ENCODE peak calls at places on chromosomes 5 and 9, in five cellular contexts. Z is Peyer's patch, M is transverse colon, U is uterus, V is breast epithelium. G is an unnamed sample.

GRCh38 chr9:24939099-24939850 is 393.6 kb upstream of the IZUMO3 start:
- DNase-seq in V (no peak), U (no peak), Z (no peak), M (no peak), G (no peak)

GRCh38 chr5:4976918-4977317 is 163.2 kb upstream of the ADAMTS16 start:
- DNase-seq in V (no peak), M (no peak), Z (no peak), U (no peak), G (no peak)

GRCh38 chr9:92710368-92710767 is 40.4 kb upstream of the IPPK start:
- DNase-seq in Z (no peak), M (no peak), V (no peak), U (no peak), G (no peak)

GRCh38 chr5:101806410-101806809 is 489.7 kb downstream of the SLCO4C1 start:
- DNase-seq in Z (no peak), U (no peak), V (no peak), M (no peak), G (no peak)

GRCh38 chr5:154677921-154678320 is 77.3 kb upstream of the LARP1 start:
- DNase-seq in U (no peak), M (no peak), Z (no peak), V (no peak), G (no peak)

GRCh38 chr9:118271936-118272335 is 567.7 kb downstream of the TLR4 start:
- DNase-seq in Z (no peak), M (no peak), V (no peak), U (no peak), G (no peak)

GRCh38 chr9:8880031-8880430 is 1080.5 kb upstream of the DMAC1 start:
- DNase-seq in U (no peak), V (no peak), Z (no peak), M (no peak), G (no peak)

GRCh38 chr9:114372971-114373591 is 14.7 kb downstream of the AKNA start:
- DNase-seq in M (peak), V (peak), Z (peak), U (no peak), G (peak)

GRCh38 chr9:11618241-11618805 is 1005.5 kb upstream of the PTPRD start:
- DNase-seq in Z (no peak), U (no peak), M (no peak), V (no peak), G (no peak)

GRCh38 chr5:136021016-136021405 is 7.8 kb upstream of the TGFBI start:
- DNase-seq in M (no peak), Z (no peak), V (no peak), U (no peak), G (no peak)

GRCh38 chr5:171387970-171388815 is 544 bp downstream of the NPM1 start:
- DNase-seq in M (peak), U (peak), Z (peak), V (peak), G (peak)

GRCh38 chr5:171391996-171392577 is 4.4 kb downstream of the NPM1 start:
- DNase-seq in U (no peak), Z (no peak), V (no peak), M (no peak), G (no peak)

GRCh38 chr5:171392585-171393159 is 5.0 kb downstream of the NPM1 start:
- DNase-seq in V (no peak), U (no peak), Z (no peak), M (no peak), G (no peak)

GRCh38 chr5:171388816-171389168 is 1.1 kb downstream of the NPM1 start:
- DNase-seq in Z (no peak), V (no peak), U (no peak), M (no peak), G (peak)

DNA sequence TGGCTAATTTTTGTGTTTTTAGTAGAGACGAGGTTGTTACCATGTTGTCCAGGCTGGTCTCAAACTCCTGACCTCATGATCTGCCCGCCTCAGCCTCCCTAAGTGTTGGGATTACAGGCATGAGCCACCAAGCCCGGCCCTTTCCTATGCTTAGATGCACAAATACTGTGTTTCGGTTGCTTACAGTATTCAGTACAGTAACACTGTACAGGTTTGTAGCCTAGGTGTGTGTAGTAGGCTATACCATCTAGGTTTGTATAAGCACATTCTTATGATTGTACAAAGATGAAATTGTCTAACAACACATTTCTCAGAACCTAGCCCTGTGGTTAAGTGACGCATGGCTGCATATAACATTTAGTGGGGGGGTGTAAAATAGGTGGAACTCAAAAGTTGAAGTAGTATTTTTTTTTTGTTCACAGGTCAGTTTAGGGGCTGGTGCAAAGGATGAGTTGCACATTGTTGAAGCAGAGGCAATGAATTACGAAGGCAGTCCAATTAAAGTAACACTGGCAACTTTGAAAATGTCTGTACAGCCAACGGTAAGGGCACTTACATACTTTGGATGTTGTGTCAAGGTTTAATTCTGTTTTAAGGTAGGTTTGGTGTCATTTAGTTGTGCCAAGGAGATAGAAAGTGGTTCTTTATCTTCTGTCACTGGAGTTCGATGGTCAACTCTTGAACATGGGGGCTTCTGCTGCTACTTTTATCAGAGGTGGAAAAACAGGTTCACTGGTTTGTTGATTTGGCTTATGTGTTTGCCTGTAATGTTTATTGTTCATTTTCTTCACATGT is 3.4 kb downstream of the NPM1 start:
- DNase-seq in M (no peak), V (no peak), U (no peak), Z (no peak), G (no peak)
- H3K4me3 ChIP-seq in M (no peak), V (no peak), U (no peak), Z (no peak), G (no peak)

DNA sequence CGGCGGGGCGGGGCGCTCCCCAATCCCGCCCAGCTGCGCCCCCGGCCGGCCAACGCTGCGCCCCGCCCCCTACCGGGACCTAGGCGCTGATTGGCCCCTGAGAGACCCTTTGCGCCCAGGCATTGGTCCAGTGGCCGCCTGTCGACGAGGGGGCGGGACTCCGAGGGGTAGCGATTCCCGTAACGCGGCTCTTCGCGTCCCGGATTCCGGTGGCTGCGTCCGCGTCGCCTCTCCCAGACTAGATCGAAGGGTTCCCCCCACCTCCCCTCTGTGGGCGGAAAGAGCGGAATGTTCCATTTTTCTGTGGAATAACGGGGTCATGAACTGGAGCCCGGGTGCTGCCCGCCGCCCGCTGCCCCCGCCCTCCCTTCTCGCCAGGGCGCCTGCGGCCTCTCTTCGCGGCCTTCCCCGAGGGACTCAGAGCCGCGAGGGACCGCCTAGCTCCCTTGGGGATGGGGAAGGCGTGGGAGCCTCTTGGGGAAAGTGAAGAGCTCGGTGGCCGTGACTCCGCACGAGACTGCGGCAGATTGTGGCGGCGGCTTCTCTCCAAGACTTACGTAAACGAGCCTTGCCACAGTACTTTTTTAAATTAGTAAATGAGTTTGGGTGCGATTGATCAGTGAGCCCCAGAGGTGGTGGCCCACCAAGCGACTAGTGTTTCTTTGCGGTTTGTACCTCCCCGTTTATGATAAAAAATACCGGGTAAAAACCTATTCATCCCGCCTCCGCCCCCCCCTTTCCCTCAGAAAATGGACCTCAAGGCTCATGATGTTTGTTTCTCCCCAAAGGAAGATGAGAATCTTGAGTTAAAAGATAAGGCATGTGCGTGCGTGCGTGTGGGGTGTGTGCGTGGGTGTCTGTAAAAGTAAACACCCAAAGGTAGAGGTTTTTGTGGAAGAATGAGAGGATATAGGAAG is 493 bp upstream of the IL6ST start:
- DNase-seq in M (peak), U (peak), V (peak), Z (peak), G (peak)
- TF ChIP-seq POLR2A in M (peak), U (peak), V (peak), Z (peak), G (peak)

GRCh38 chr9:37343724-37344123 is 78.8 kb upstream of the GRHPR start:
- DNase-seq in Z (no peak), M (no peak), U (no peak), V (no peak), G (no peak)
- H3K4me3 ChIP-seq in Z (no peak), M (no peak), U (no peak), V (no peak), G (no peak)

DNA sequence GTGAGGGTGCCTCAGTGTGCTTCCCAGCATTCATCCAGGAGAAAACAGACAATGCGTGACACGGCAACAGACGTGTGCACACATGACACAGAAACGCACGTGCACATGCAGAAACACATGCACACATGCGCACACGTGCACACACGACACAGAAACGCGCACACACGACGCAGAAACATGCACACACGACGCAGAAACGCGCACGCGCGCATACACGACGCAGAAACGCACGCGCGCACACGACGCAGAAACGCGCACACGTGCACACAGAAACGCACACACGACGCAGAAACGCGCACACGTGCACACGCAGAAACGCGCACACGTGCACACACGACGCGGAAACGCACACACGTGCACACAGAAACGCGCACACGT is 16.5 kb downstream of the TPPP start:
- DNase-seq in U (no peak), V (no peak), Z (peak), M (no peak), G (no peak)
- TF ChIP-seq POLR2A in U (no peak), V (no peak), Z (no peak), M (no peak), G (no peak)

DNA sequence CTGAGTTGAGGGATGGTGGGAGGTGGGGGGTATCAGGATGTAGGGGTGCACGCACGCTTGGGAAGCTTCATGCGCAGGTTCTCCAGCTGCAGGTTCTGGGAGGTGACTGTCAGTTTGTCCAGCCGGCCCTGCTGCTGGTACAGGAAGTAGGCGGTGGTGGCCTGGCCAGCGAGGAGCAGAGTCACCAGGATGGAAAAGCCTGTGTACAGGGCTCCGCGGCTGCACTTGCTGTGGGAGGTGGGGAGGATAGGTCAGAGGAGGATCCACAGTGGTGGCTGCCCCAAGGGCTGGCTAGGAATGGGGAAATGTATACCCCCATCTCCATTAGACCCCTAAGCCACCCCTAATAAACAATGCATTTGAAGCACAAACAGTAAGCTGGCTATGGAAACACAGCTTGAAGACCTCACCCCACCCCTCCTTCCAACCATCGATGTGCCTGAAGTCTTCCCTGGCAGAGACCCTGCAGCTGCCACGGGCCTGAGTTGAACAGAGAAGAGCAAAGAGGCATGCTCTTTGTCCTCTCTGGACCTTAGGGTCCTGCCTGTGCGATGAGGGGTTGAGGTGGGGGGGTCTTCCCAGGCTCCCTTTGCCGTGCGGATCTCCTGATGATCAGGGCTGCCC is 5.5 kb downstream of the CD74 start:
- DNase-seq in Z (no peak), U (no peak), M (no peak), V (no peak), G (no peak)
- H3K4me3 ChIP-seq in Z (no peak), U (no peak), M (no peak), V (no peak), G (no peak)